ENCODE peak calls at places on chromosomes 3 and 15, in four cellular contexts. One of them, this sample, is unnamed.

GRCh38 chr15:67248106-67248505 is 6.4 kb downstream of the AAGAB start:
- DNase-seq in activated naive CD8-positive, alpha-beta T cell treated with anti-CD3 and anti-CD28 coated beads, Interleukin-2, amount 50 U/mL, for 24 hours: no peak
- DNase-seq in astrocyte: peak
- DNase-seq in foreskin fibroblast: peak
- DNase-seq in this sample: no peak

GRCh38 chr3:15955968-15956367 is 158.2 kb upstream of the ANKRD28 start:
- DNase-seq in activated naive CD8-positive, alpha-beta T cell treated with anti-CD3 and anti-CD28 coated beads, Interleukin-2, amount 50 U/mL, for 24 hours: no peak
- DNase-seq in astrocyte: no peak
- DNase-seq in foreskin fibroblast: peak
- DNase-seq in this sample: no peak

GRCh38 chr3:35932995-35933394 is 293.7 kb downstream of the ARPP21 start:
- DNase-seq in activated naive CD8-positive, alpha-beta T cell treated with anti-CD3 and anti-CD28 coated beads, Interleukin-2, amount 50 U/mL, for 24 hours: no peak
- DNase-seq in astrocyte: peak
- DNase-seq in foreskin fibroblast: peak
- DNase-seq in this sample: no peak

GRCh38 chr3:54827056-54827687 is 100.7 kb downstream of the LRTM1 start:
- DNase-seq in activated naive CD8-positive, alpha-beta T cell treated with anti-CD3 and anti-CD28 coated beads, Interleukin-2, amount 50 U/mL, for 24 hours: no peak
- DNase-seq in astrocyte: no peak
- DNase-seq in foreskin fibroblast: no peak
- DNase-seq in this sample: no peak

GRCh38 chr3:105938101-105938500 is 69.3 kb upstream of the CBLB start:
- DNase-seq in activated naive CD8-positive, alpha-beta T cell treated with anti-CD3 and anti-CD28 coated beads, Interleukin-2, amount 50 U/mL, for 24 hours: no peak
- DNase-seq in astrocyte: peak
- DNase-seq in foreskin fibroblast: peak
- DNase-seq in this sample: no peak

GRCh38 chr15:65286069-65286703 is 497 bp downstream of the PARP16 start:
- DNase-seq in activated naive CD8-positive, alpha-beta T cell treated with anti-CD3 and anti-CD28 coated beads, Interleukin-2, amount 50 U/mL, for 24 hours: peak
- DNase-seq in astrocyte: peak
- DNase-seq in foreskin fibroblast: peak
- DNase-seq in this sample: peak

GRCh38 chr15:48469271-48469670 is 138.0 kb downstream of the DUT start:
- DNase-seq in activated naive CD8-positive, alpha-beta T cell treated with anti-CD3 and anti-CD28 coated beads, Interleukin-2, amount 50 U/mL, for 24 hours: no peak
- DNase-seq in astrocyte: peak
- DNase-seq in foreskin fibroblast: no peak
- DNase-seq in this sample: no peak

GRCh38 chr3:149421764-149422163 is 44.3 kb upstream of the TM4SF1 start:
- DNase-seq in activated naive CD8-positive, alpha-beta T cell treated with anti-CD3 and anti-CD28 coated beads, Interleukin-2, amount 50 U/mL, for 24 hours: no peak
- DNase-seq in astrocyte: no peak
- DNase-seq in foreskin fibroblast: no peak
- DNase-seq in this sample: no peak

GRCh38 chr15:49387471-49387870 is 35.6 kb upstream of the FGF7 start:
- DNase-seq in activated naive CD8-positive, alpha-beta T cell treated with anti-CD3 and anti-CD28 coated beads, Interleukin-2, amount 50 U/mL, for 24 hours: no peak
- DNase-seq in astrocyte: no peak
- DNase-seq in foreskin fibroblast: no peak
- DNase-seq in this sample: no peak

GRCh38 chr3:195197764-195198423 is 73.1 kb downstream of the XXYLT1 start:
- DNase-seq in activated naive CD8-positive, alpha-beta T cell treated with anti-CD3 and anti-CD28 coated beads, Interleukin-2, amount 50 U/mL, for 24 hours: no peak
- DNase-seq in astrocyte: peak
- DNase-seq in foreskin fibroblast: peak
- DNase-seq in this sample: no peak

GRCh38 chr3:98482717-98483482 is 14.6 kb upstream of the OR5K2 start:
- DNase-seq in activated naive CD8-positive, alpha-beta T cell treated with anti-CD3 and anti-CD28 coated beads, Interleukin-2, amount 50 U/mL, for 24 hours: no peak
- DNase-seq in astrocyte: no peak
- DNase-seq in foreskin fibroblast: no peak
- DNase-seq in this sample: no peak

GRCh38 chr15:68536331-68537095 is 42.3 kb upstream of the CORO2B start:
- DNase-seq in activated naive CD8-positive, alpha-beta T cell treated with anti-CD3 and anti-CD28 coated beads, Interleukin-2, amount 50 U/mL, for 24 hours: no peak
- DNase-seq in astrocyte: peak
- DNase-seq in foreskin fibroblast: peak
- DNase-seq in this sample: no peak

GRCh38 chr3:137948400-137949072 is 61.4 kb upstream of the CLDN18 start:
- DNase-seq in activated naive CD8-positive, alpha-beta T cell treated with anti-CD3 and anti-CD28 coated beads, Interleukin-2, amount 50 U/mL, for 24 hours: no peak
- DNase-seq in astrocyte: no peak
- DNase-seq in foreskin fibroblast: no peak
- DNase-seq in this sample: no peak

GRCh38 chr3:152550284-152550683 is 281.6 kb downstream of the MBNL1 start:
- DNase-seq in activated naive CD8-positive, alpha-beta T cell treated with anti-CD3 and anti-CD28 coated beads, Interleukin-2, amount 50 U/mL, for 24 hours: no peak
- DNase-seq in astrocyte: no peak
- DNase-seq in foreskin fibroblast: no peak
- DNase-seq in this sample: no peak